ENCODE peak calls at places on chromosomes 3 and 15, in nine cellular contexts. One of them, this sample, is unnamed.

GRCh38 chr3:151918253-151919029 is 45.0 kb downstream of the SUCNR1 start:
- DNase-seq in brain microvascular endothelial cell: peak
- DNase-seq in natural killer cell: no peak
- DNase-seq in fibroblast of pulmonary artery: peak
- DNase-seq in neural crest cell: no peak
- DNase-seq in lower leg skin: peak
- DNase-seq in mesothelial cell of epicardium: no peak
- DNase-seq in fibroblast of villous mesenchyme: peak
- DNase-seq in dorsolateral prefrontal cortex: no peak
- DNase-seq in this sample: peak

GRCh38 chr3:52704611-52705437 is 767 bp downstream of the GLT8D1 start:
- DNase-seq in brain microvascular endothelial cell: peak
- DNase-seq in natural killer cell: no peak
- DNase-seq in fibroblast of pulmonary artery: peak
- DNase-seq in neural crest cell: no peak
- DNase-seq in lower leg skin: peak
- DNase-seq in mesothelial cell of epicardium: no peak
- DNase-seq in fibroblast of villous mesenchyme: peak
- DNase-seq in dorsolateral prefrontal cortex: no peak
- DNase-seq in this sample: peak

GRCh38 chr15:65055201-65055870 is 10.1 kb downstream of the SLC51B start:
- DNase-seq in brain microvascular endothelial cell: peak
- DNase-seq in natural killer cell: no peak
- DNase-seq in fibroblast of pulmonary artery: no peak
- DNase-seq in neural crest cell: no peak
- DNase-seq in lower leg skin: no peak
- DNase-seq in mesothelial cell of epicardium: no peak
- DNase-seq in fibroblast of villous mesenchyme: peak
- DNase-seq in dorsolateral prefrontal cortex: no peak
- DNase-seq in this sample: no peak

GRCh38 chr15:37135225-37135624 is 34.9 kb upstream of the MEIS2 start:
- DNase-seq in brain microvascular endothelial cell: no peak
- DNase-seq in natural killer cell: no peak
- DNase-seq in fibroblast of pulmonary artery: peak
- DNase-seq in neural crest cell: no peak
- DNase-seq in lower leg skin: no peak
- DNase-seq in mesothelial cell of epicardium: no peak
- DNase-seq in fibroblast of villous mesenchyme: no peak
- DNase-seq in dorsolateral prefrontal cortex: no peak
- DNase-seq in this sample: peak

GRCh38 chr3:107184375-107184774 is 192.9 kb upstream of the CCDC54 start:
- DNase-seq in brain microvascular endothelial cell: no peak
- DNase-seq in natural killer cell: no peak
- DNase-seq in fibroblast of pulmonary artery: no peak
- DNase-seq in neural crest cell: no peak
- DNase-seq in lower leg skin: no peak
- DNase-seq in mesothelial cell of epicardium: no peak
- DNase-seq in fibroblast of villous mesenchyme: peak
- DNase-seq in dorsolateral prefrontal cortex: no peak
- DNase-seq in this sample: no peak

GRCh38 chr3:12289562-12289961 is 692 bp downstream of the PPARG start:
- DNase-seq in brain microvascular endothelial cell: no peak
- DNase-seq in natural killer cell: no peak
- DNase-seq in fibroblast of pulmonary artery: no peak
- DNase-seq in neural crest cell: no peak
- DNase-seq in lower leg skin: no peak
- DNase-seq in mesothelial cell of epicardium: no peak
- DNase-seq in fibroblast of villous mesenchyme: no peak
- DNase-seq in dorsolateral prefrontal cortex: no peak
- DNase-seq in this sample: no peak

GRCh38 chr15:33022629-33023028 is 171.9 kb downstream of the FMN1 start:
- DNase-seq in brain microvascular endothelial cell: peak
- DNase-seq in natural killer cell: no peak
- DNase-seq in fibroblast of pulmonary artery: peak
- DNase-seq in neural crest cell: no peak
- DNase-seq in lower leg skin: peak
- DNase-seq in mesothelial cell of epicardium: no peak
- DNase-seq in fibroblast of villous mesenchyme: peak
- DNase-seq in dorsolateral prefrontal cortex: no peak
- DNase-seq in this sample: peak

GRCh38 chr3:116759316-116759715 is 49.7 kb downstream of the TUSC7 start:
- DNase-seq in brain microvascular endothelial cell: no peak
- DNase-seq in natural killer cell: no peak
- DNase-seq in fibroblast of pulmonary artery: no peak
- DNase-seq in neural crest cell: no peak
- DNase-seq in lower leg skin: no peak
- DNase-seq in mesothelial cell of epicardium: no peak
- DNase-seq in fibroblast of villous mesenchyme: no peak
- DNase-seq in dorsolateral prefrontal cortex: no peak
- DNase-seq in this sample: no peak

GRCh38 chr15:72796210-72796514 is 12.6 kb upstream of the ADPGK start:
- DNase-seq in brain microvascular endothelial cell: no peak
- DNase-seq in natural killer cell: no peak
- DNase-seq in fibroblast of pulmonary artery: no peak
- DNase-seq in neural crest cell: no peak
- DNase-seq in lower leg skin: no peak
- DNase-seq in mesothelial cell of epicardium: no peak
- DNase-seq in fibroblast of villous mesenchyme: peak
- DNase-seq in dorsolateral prefrontal cortex: no peak
- DNase-seq in this sample: no peak
- TF ChIP-seq CTCF in brain microvascular endothelial cell: no peak
- TF ChIP-seq CTCF in natural killer cell: no peak
- TF ChIP-seq CTCF in fibroblast of pulmonary artery: no peak
- TF ChIP-seq CTCF in neural crest cell: no peak
- TF ChIP-seq CTCF in lower leg skin: no peak
- TF ChIP-seq CTCF in mesothelial cell of epicardium: no peak
- TF ChIP-seq CTCF in fibroblast of villous mesenchyme: no peak
- TF ChIP-seq CTCF in dorsolateral prefrontal cortex: no peak
- TF ChIP-seq CTCF in this sample: no peak

GRCh38 chr3:62557983-62558382 is 184.6 kb upstream of the FEZF2 start:
- DNase-seq in brain microvascular endothelial cell: no peak
- DNase-seq in natural killer cell: no peak
- DNase-seq in fibroblast of pulmonary artery: no peak
- DNase-seq in neural crest cell: no peak
- DNase-seq in lower leg skin: no peak
- DNase-seq in mesothelial cell of epicardium: no peak
- DNase-seq in fibroblast of villous mesenchyme: no peak
- DNase-seq in dorsolateral prefrontal cortex: no peak
- DNase-seq in this sample: no peak

GRCh38 chr3:62556121-62556520 is 182.8 kb upstream of the FEZF2 start:
- DNase-seq in brain microvascular endothelial cell: no peak
- DNase-seq in natural killer cell: no peak
- DNase-seq in fibroblast of pulmonary artery: no peak
- DNase-seq in neural crest cell: no peak
- DNase-seq in lower leg skin: no peak
- DNase-seq in mesothelial cell of epicardium: no peak
- DNase-seq in fibroblast of villous mesenchyme: no peak
- DNase-seq in dorsolateral prefrontal cortex: no peak
- DNase-seq in this sample: no peak

GRCh38 chr3:62557450-62557849 is 184.1 kb upstream of the FEZF2 start:
- DNase-seq in brain microvascular endothelial cell: no peak
- DNase-seq in natural killer cell: no peak
- DNase-seq in fibroblast of pulmonary artery: no peak
- DNase-seq in neural crest cell: no peak
- DNase-seq in lower leg skin: no peak
- DNase-seq in mesothelial cell of epicardium: no peak
- DNase-seq in fibroblast of villous mesenchyme: no peak
- DNase-seq in dorsolateral prefrontal cortex: no peak
- DNase-seq in this sample: no peak

GRCh38 chr3:62559831-62560445 is 186.6 kb upstream of the FEZF2 start:
- DNase-seq in brain microvascular endothelial cell: peak
- DNase-seq in natural killer cell: no peak
- DNase-seq in fibroblast of pulmonary artery: peak
- DNase-seq in neural crest cell: no peak
- DNase-seq in lower leg skin: no peak
- DNase-seq in mesothelial cell of epicardium: no peak
- DNase-seq in fibroblast of villous mesenchyme: peak
- DNase-seq in dorsolateral prefrontal cortex: no peak
- DNase-seq in this sample: peak

DNA sequence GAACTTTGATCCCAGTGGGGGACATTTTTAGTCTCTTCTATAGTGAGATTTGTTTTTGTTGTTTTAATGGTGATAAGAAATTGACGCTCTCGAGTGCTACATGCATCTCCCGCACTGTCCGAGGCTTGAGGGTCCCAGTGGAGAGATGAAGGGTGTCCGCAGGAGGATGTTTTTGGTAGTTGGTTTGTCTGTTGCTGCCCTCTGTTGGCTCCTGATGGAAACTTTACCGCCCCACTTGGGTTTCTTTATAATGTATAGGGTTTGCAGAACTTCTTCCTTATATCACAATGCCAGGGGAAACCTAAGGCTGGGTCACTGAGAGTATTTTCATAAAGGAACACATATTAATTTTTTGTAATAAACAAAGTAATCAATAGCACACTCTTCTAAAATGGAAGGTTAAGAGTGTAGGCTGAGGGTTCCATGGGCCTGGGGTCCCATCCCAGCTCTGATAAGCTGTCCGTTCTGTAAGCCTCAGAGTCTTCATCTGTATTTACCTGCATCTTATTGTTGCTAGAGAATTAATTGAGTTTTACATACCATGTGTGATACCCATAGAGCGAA is 185.3 kb upstream of the FEZF2 start:
- DNase-seq in brain microvascular endothelial cell: peak
- DNase-seq in natural killer cell: no peak
- DNase-seq in fibroblast of pulmonary artery: peak
- DNase-seq in neural crest cell: peak
- DNase-seq in lower leg skin: no peak
- DNase-seq in mesothelial cell of epicardium: no peak
- DNase-seq in fibroblast of villous mesenchyme: peak
- DNase-seq in dorsolateral prefrontal cortex: no peak
- DNase-seq in this sample: peak
- TF ChIP-seq CTCF in brain microvascular endothelial cell: peak
- TF ChIP-seq CTCF in natural killer cell: no peak
- TF ChIP-seq CTCF in fibroblast of pulmonary artery: peak
- TF ChIP-seq CTCF in neural crest cell: peak
- TF ChIP-seq CTCF in lower leg skin: no peak
- TF ChIP-seq CTCF in mesothelial cell of epicardium: no peak
- TF ChIP-seq CTCF in fibroblast of villous mesenchyme: peak
- TF ChIP-seq CTCF in dorsolateral prefrontal cortex: peak
- TF ChIP-seq CTCF in this sample: peak

GRCh38 chr3:43689766-43690399 is 855 bp upstream of the ABHD5 start:
- DNase-seq in brain microvascular endothelial cell: no peak
- DNase-seq in natural killer cell: no peak
- DNase-seq in fibroblast of pulmonary artery: no peak
- DNase-seq in neural crest cell: no peak
- DNase-seq in lower leg skin: no peak
- DNase-seq in mesothelial cell of epicardium: no peak
- DNase-seq in fibroblast of villous mesenchyme: no peak
- DNase-seq in dorsolateral prefrontal cortex: peak
- DNase-seq in this sample: peak

GRCh38 chr3:43690400-43691119 is at the start of gene ABHD5:
- DNase-seq in brain microvascular endothelial cell: peak
- DNase-seq in natural killer cell: peak
- DNase-seq in fibroblast of pulmonary artery: peak
- DNase-seq in neural crest cell: peak
- DNase-seq in lower leg skin: peak
- DNase-seq in mesothelial cell of epicardium: peak
- DNase-seq in fibroblast of villous mesenchyme: peak
- DNase-seq in dorsolateral prefrontal cortex: peak
- DNase-seq in this sample: peak

GRCh38 chr3:43692085-43692484 is 1.3 kb downstream of the ABHD5 start:
- DNase-seq in brain microvascular endothelial cell: no peak
- DNase-seq in natural killer cell: no peak
- DNase-seq in fibroblast of pulmonary artery: no peak
- DNase-seq in neural crest cell: no peak
- DNase-seq in lower leg skin: no peak
- DNase-seq in mesothelial cell of epicardium: no peak
- DNase-seq in fibroblast of villous mesenchyme: peak
- DNase-seq in dorsolateral prefrontal cortex: no peak
- DNase-seq in this sample: peak

GRCh38 chr3:43692971-43693370 is 2.2 kb downstream of the ABHD5 start:
- DNase-seq in brain microvascular endothelial cell: no peak
- DNase-seq in natural killer cell: no peak
- DNase-seq in fibroblast of pulmonary artery: no peak
- DNase-seq in neural crest cell: no peak
- DNase-seq in lower leg skin: no peak
- DNase-seq in mesothelial cell of epicardium: no peak
- DNase-seq in fibroblast of villous mesenchyme: no peak
- DNase-seq in dorsolateral prefrontal cortex: no peak
- DNase-seq in this sample: peak

DNA sequence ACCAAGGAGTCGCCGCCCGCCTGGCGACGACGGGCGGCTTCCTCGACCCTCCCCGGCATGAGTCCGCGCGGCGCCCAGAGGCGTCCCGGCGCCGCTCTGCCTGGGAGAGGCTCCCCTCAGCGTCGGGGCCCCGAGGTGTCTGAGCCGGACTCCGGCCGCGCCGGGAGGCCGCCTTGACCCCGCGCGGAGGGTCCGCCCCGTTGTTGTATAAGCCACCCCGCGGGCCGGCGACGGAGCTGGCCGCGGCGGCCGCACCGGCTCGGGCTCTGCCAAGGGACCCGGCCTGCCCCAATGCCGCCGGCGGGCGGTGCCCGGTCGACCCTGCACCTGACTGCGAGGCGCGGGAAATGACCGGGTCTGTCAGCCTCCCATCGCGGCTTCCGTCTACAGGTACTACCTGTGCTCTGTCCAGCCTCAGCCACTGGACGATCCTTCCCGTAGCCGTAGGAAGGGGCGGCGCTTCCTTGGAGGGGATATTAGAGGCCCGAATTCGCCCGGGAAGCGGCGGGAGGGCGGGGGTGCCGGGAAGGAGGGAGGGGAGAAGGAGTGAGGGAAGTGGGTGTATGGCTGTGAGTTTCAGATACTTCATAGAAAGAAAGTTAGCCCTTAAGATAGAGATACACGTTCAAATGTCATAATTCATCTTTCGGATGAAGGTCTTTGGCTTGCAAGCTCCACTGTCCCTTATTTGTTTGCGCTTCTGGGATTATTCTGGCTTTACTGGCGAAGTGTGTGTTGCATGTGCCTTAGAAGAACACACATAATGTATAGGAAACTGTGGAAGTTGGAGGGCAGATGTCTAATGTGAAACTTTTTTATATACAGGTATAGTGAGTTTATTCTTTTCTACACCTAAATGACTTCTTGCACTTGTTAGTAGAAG is 623 bp downstream of the ABHD5 start:
- DNase-seq in brain microvascular endothelial cell: peak
- DNase-seq in natural killer cell: no peak
- DNase-seq in fibroblast of pulmonary artery: peak
- DNase-seq in neural crest cell: peak
- DNase-seq in lower leg skin: no peak
- DNase-seq in mesothelial cell of epicardium: peak
- DNase-seq in fibroblast of villous mesenchyme: peak
- DNase-seq in dorsolateral prefrontal cortex: peak
- DNase-seq in this sample: peak
- TF ChIP-seq CTCF in brain microvascular endothelial cell: no peak
- TF ChIP-seq CTCF in natural killer cell: peak
- TF ChIP-seq CTCF in fibroblast of pulmonary artery: no peak
- TF ChIP-seq CTCF in neural crest cell: no peak
- TF ChIP-seq CTCF in lower leg skin: no peak
- TF ChIP-seq CTCF in mesothelial cell of epicardium: no peak
- TF ChIP-seq CTCF in fibroblast of villous mesenchyme: no peak
- TF ChIP-seq CTCF in dorsolateral prefrontal cortex: no peak
- TF ChIP-seq CTCF in this sample: no peak

GRCh38 chr3:65912647-65913046 is 126.1 kb downstream of the MAGI1 start:
- DNase-seq in brain microvascular endothelial cell: no peak
- DNase-seq in natural killer cell: no peak
- DNase-seq in fibroblast of pulmonary artery: no peak
- DNase-seq in neural crest cell: no peak
- DNase-seq in lower leg skin: no peak
- DNase-seq in mesothelial cell of epicardium: no peak
- DNase-seq in fibroblast of villous mesenchyme: no peak
- DNase-seq in dorsolateral prefrontal cortex: no peak
- DNase-seq in this sample: no peak

GRCh38 chr3:65915477-65915876 is 123.2 kb downstream of the MAGI1 start:
- DNase-seq in brain microvascular endothelial cell: no peak
- DNase-seq in natural killer cell: no peak
- DNase-seq in fibroblast of pulmonary artery: no peak
- DNase-seq in neural crest cell: no peak
- DNase-seq in lower leg skin: no peak
- DNase-seq in mesothelial cell of epicardium: no peak
- DNase-seq in fibroblast of villous mesenchyme: no peak
- DNase-seq in dorsolateral prefrontal cortex: no peak
- DNase-seq in this sample: no peak

GRCh38 chr3:65914032-65914739 is 124.5 kb downstream of the MAGI1 start:
- DNase-seq in brain microvascular endothelial cell: no peak
- DNase-seq in natural killer cell: no peak
- DNase-seq in fibroblast of pulmonary artery: no peak
- DNase-seq in neural crest cell: no peak
- DNase-seq in lower leg skin: no peak
- DNase-seq in mesothelial cell of epicardium: no peak
- DNase-seq in fibroblast of villous mesenchyme: no peak
- DNase-seq in dorsolateral prefrontal cortex: no peak
- DNase-seq in this sample: no peak

GRCh38 chr3:65919841-65920240 is 118.9 kb downstream of the MAGI1 start:
- DNase-seq in brain microvascular endothelial cell: no peak
- DNase-seq in natural killer cell: no peak
- DNase-seq in fibroblast of pulmonary artery: peak
- DNase-seq in neural crest cell: no peak
- DNase-seq in lower leg skin: no peak
- DNase-seq in mesothelial cell of epicardium: no peak
- DNase-seq in fibroblast of villous mesenchyme: no peak
- DNase-seq in dorsolateral prefrontal cortex: no peak
- DNase-seq in this sample: no peak

GRCh38 chr3:65914740-65915366 is 123.9 kb downstream of the MAGI1 start:
- DNase-seq in brain microvascular endothelial cell: no peak
- DNase-seq in natural killer cell: no peak
- DNase-seq in fibroblast of pulmonary artery: no peak
- DNase-seq in neural crest cell: no peak
- DNase-seq in lower leg skin: no peak
- DNase-seq in mesothelial cell of epicardium: no peak
- DNase-seq in fibroblast of villous mesenchyme: no peak
- DNase-seq in dorsolateral prefrontal cortex: no peak
- DNase-seq in this sample: peak
- TF ChIP-seq CTCF in brain microvascular endothelial cell: no peak
- TF ChIP-seq CTCF in natural killer cell: no peak
- TF ChIP-seq CTCF in fibroblast of pulmonary artery: peak
- TF ChIP-seq CTCF in neural crest cell: no peak
- TF ChIP-seq CTCF in lower leg skin: no peak
- TF ChIP-seq CTCF in mesothelial cell of epicardium: no peak
- TF ChIP-seq CTCF in fibroblast of villous mesenchyme: no peak
- TF ChIP-seq CTCF in dorsolateral prefrontal cortex: no peak
- TF ChIP-seq CTCF in this sample: peak

This sample was measured in MCF 10A.